ENCODE peak calls at places on chromosomes 12 and 14, in four cellular contexts. X, E, B and A are unnamed samples.

GRCh38 chr12:11040162-11040561 is 9.0 kb upstream of the TAS2R31 start:
- DNase-seq in X (no peak), E (no peak), B (no peak), A (no peak)

GRCh38 chr14:73903028-73903427 is 16.4 kb downstream of the ZNF410 start:
- DNase-seq in X (no peak), E (no peak), B (no peak), A (no peak)

GRCh38 chr12:14418526-14418925 is 53.0 kb downstream of the ATF7IP start:
- DNase-seq in X (no peak), E (peak), B (no peak), A (no peak)

GRCh38 chr12:85626031-85626781 is 210.0 kb downstream of the RASSF9 start:
- DNase-seq in X (no peak), E (peak), B (no peak), A (no peak)

GRCh38 chr12:39723831-39724230 is 104.2 kb upstream of the ABCD2 start:
- DNase-seq in X (peak), E (peak), B (peak), A (no peak)

GRCh38 chr12:53061404-53062010 is 11.6 kb downstream of the TNS2 start:
- DNase-seq in X (peak), E (no peak), B (peak), A (no peak)

GRCh38 chr12:54704187-54704586 is 56.0 kb upstream of the DCD start:
- DNase-seq in X (no peak), E (no peak), B (no peak), A (no peak)

GRCh38 chr14:37623552-37623951 is 28.1 kb downstream of the TTC6 start:
- DNase-seq in X (no peak), E (peak), B (no peak), A (no peak)

GRCh38 chr14:89144642-89145041 is 272.4 kb downstream of the FOXN3 start:
- DNase-seq in X (no peak), E (no peak), B (no peak), A (no peak)

GRCh38 chr14:31068235-31068634 is 42.1 kb upstream of the STRN3 start:
- DNase-seq in X (no peak), E (peak), B (no peak), A (no peak)

GRCh38 chr14:48693793-48694192 is 892.4 kb downstream of the RPS29 start:
- DNase-seq in X (no peak), E (no peak), B (no peak), A (no peak)

GRCh38 chr12:7832059-7832696 is 40.5 kb downstream of the SLC2A14 start:
- DNase-seq in X (peak), E (peak), B (peak), A (peak)

GRCh38 chr12:117484901-117485300 is 123.5 kb upstream of the NOS1 start:
- DNase-seq in X (no peak), E (no peak), B (no peak), A (no peak)

GRCh38 chr12:78421011-78421410 is 443.6 kb upstream of the SYT1 start:
- DNase-seq in X (no peak), E (no peak), B (no peak), A (no peak)

GRCh38 chr12:14273911-14274306 is 91.6 kb upstream of the ATF7IP start:
- DNase-seq in X (no peak), E (peak), B (no peak), A (no peak)

GRCh38 chr12:31119531-31120211 is 46.0 kb downstream of the DDX11 start:
- DNase-seq in X (no peak), E (no peak), B (no peak), A (peak)

GRCh38 chr14:47149326-47149725 is 497.7 kb upstream of the RPL10L start:
- DNase-seq in X (no peak), E (peak), B (no peak), A (no peak)

GRCh38 chr12:65741662-65742480 is 82.4 kb upstream of the HMGA2 start:
- DNase-seq in X (peak), E (peak), B (peak), A (peak)

GRCh38 chr12:115103884-115104883 is 420.2 kb upstream of the TBX3 start:
- DNase-seq in X (no peak), E (peak), B (peak), A (no peak)

GRCh38 chr12:45660330-45660729 is 69.2 kb upstream of the ARID2 start:
- DNase-seq in X (no peak), E (peak), B (no peak), A (no peak)

GRCh38 chr12:58919271-58920101 is 818 bp downstream of the LRIG3 start:
- DNase-seq in X (peak), E (peak), B (peak), A (peak)

GRCh38 chr14:56126514-56126913 is 8.3 kb downstream of the PELI2 start:
- DNase-seq in X (no peak), E (no peak), B (no peak), A (no peak)

GRCh38 chr12:111156304-111156703 is 212.6 kb downstream of the PHETA1 start:
- DNase-seq in X (no peak), E (no peak), B (no peak), A (no peak)

GRCh38 chr12:53187145-53187899 is 6.6 kb upstream of the CSAD start:
- DNase-seq in X (no peak), E (no peak), B (no peak), A (no peak)

GRCh38 chr12:115070313-115070712 is 386.3 kb upstream of the TBX3 start:
- DNase-seq in X (no peak), E (no peak), B (no peak), A (no peak)

GRCh38 chr12:40325349-40325960 is 100.7 kb downstream of the LRRK2 start:
- DNase-seq in X (peak), E (peak), B (peak), A (no peak)

GRCh38 chr12:127496255-127496654 is 770.7 kb upstream of the TMEM132C start:
- DNase-seq in X (peak), E (no peak), B (peak), A (no peak)

GRCh38 chr12:49369723-49370145 is 2.5 kb downstream of the SPATS2 start:
- DNase-seq in X (peak), E (peak), B (peak), A (no peak)

GRCh38 chr12:67649165-67650126 is 901 bp downstream of the DYRK2 start:
- DNase-seq in X (no peak), E (no peak), B (peak), A (no peak)

GRCh38 chr12:9221476-9221875 is 13.3 kb upstream of the PZP start:
- DNase-seq in X (no peak), E (no peak), B (no peak), A (no peak)

GRCh38 chr12:101697197-101697929 is at the start of gene CHPT1:
- DNase-seq in X (peak), E (peak), B (peak), A (peak)

GRCh38 chr12:16220120-16220519 is 57.4 kb downstream of the SLC15A5 start:
- DNase-seq in X (no peak), E (no peak), B (no peak), A (no peak)

GRCh38 chr12:96265400-96265799 is 71.2 kb downstream of the ELK3 start:
- DNase-seq in X (no peak), E (no peak), B (no peak), A (no peak)

DNA sequence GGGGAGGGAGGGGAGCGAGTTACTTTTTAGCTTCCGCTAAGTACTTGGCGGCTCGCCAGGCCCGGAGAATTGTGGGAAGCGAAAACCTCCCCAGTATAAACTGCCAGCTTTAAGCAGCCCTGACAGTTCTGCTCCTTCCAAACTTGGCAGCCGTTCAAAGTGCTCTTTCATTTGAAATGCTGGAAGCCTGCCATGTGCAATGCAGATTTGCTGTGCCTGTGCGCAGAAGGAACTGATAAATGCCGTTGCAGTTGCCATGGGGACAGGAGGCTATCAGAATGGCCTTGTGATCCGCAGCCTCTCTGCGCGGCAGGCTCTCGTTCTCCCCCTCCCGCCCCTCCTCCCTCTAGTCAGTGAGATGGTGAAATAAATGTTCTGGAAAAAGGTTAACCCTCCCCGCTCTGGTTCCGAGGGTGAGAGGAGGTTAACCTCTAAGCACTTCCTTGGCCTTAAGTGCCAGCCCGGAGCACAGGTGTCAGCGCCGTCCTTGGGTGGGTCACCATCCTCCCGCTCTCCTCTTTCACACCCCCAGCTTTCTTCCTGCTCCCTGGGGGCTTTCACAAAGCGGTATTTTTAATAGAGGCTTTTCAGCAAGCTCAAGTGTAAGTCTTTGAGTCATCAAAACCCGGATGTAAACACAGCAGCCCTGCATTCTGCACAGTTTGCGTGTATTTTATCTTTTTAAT is 11.9 kb upstream of the IRF2BPL start:
- DNase-seq in X (peak), E (peak), B (peak), A (no peak)
- H2AK5ac ChIP-seq in X (no peak), E (peak), B (no peak), A (no peak)

GRCh38 chr14:100223332-100224171 is 15.4 kb upstream of the YY1 start:
- DNase-seq in X (no peak), E (peak), B (peak), A (no peak)
- H3K27ac ChIP-seq in X (peak), E (no peak), B (no peak), A (peak)

DNA sequence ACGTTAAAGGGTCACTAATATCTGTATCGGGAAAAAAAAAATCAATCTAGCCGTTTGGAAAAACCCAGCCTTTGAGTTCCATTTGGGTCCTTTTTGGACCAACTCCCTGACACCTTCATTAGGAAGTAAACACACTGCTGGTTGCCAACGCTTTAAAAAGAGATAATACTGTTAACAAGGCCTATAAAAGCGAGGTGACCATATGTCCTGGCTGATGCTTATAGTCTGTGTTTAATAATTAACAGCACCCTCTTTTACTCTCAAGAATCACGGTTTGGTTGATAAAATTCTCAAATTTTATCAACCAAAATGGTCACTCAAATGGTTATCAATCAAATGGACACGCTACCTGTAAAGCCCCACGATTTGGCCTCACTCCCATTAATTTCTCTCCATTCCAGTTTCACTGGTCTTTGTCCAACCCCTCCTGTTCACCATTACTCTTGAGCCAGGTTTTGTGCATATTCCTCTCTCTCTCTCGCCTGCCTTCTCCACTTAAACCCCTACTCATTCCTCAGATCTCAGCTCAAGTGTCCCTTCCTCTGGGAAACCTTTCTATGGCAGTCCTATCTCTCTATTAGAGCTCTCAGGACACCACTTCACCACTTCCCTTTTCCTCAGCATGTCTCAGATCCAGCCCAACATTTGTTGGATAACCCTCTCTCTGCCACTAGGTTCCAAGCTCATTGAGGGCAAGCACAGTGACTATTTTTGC is 9.5 kb downstream of the BTG1 start:
- DNase-seq in X (no peak), E (no peak), B (no peak), A (no peak)
- H2BK15ac ChIP-seq in X (no peak), E (no peak), B (no peak), A (no peak)

GRCh38 chr14:99969673-99970322 is 95.4 kb upstream of the EVL start:
- DNase-seq in X (no peak), E (no peak), B (no peak), A (no peak)
- H2AK5ac ChIP-seq in X (no peak), E (peak), B (no peak), A (no peak)

GRCh38 chr12:18439541-18439940 is 178.2 kb downstream of the PIK3C2G start:
- DNase-seq in X (no peak), E (peak), B (no peak), A (no peak)
- H3K27ac ChIP-seq in X (no peak), E (no peak), B (no peak), A (no peak)

DNA sequence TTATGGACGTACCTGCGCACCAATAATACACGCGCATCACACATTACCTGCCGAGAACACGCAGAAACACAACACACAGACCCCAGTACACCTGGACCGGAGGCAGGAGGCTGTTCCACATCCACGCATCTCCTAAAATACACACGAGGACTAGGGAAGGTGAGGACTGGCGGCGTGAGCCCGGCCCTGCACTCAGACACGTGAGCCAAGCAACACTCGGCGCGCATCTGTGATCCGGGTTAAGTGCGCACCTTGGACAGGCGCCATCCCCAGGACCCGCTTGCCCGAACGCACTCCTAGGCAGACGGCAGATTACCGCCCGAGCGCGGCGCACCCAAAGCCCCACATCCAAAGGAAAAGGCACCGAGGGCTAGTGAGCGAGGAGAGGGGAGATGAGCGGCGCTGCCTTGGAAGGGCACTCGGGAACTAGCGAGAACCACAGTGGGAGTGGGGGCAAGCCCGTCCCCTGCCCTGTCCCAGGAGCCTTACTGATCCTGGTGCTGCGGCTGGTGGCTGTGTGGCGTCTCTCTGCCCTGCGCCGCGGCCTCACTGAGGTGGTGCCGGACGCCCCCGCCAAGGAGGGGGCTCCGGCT is 417 bp downstream of the GLS2 start:
- DNase-seq in X (peak), E (peak), B (peak), A (no peak)
- H2BK15ac ChIP-seq in X (no peak), E (no peak), B (no peak), A (peak)

GRCh38 chr12:130829391-130830245 is 9.4 kb downstream of the STX2 start:
- DNase-seq in X (peak), E (no peak), B (no peak), A (no peak)

GRCh38 chr12:130828895-130829294 is 10.2 kb downstream of the STX2 start:
- DNase-seq in X (peak), E (no peak), B (no peak), A (no peak)

GRCh38 chr12:130827432-130827831 is 11.6 kb downstream of the STX2 start:
- DNase-seq in X (peak), E (peak), B (no peak), A (no peak)

GRCh38 chr12:130825771-130826150 is 13.3 kb downstream of the STX2 start:
- DNase-seq in X (no peak), E (no peak), B (peak), A (no peak)

GRCh38 chr12:130826151-130826801 is 12.8 kb downstream of the STX2 start:
- DNase-seq in X (peak), E (peak), B (peak), A (no peak)
- H2AK5ac ChIP-seq in X (no peak), E (peak), B (no peak), A (peak)

GRCh38 chr14:54654600-54654999 is 87.7 kb downstream of the SAMD4A start:
- DNase-seq in X (no peak), E (peak), B (no peak), A (no peak)

GRCh38 chr14:54653764-54654469 is 87.0 kb downstream of the SAMD4A start:
- DNase-seq in X (no peak), E (peak), B (peak), A (no peak)

GRCh38 chr14:54651649-54652048 is 84.7 kb downstream of the SAMD4A start:
- DNase-seq in X (no peak), E (no peak), B (no peak), A (no peak)

GRCh38 chr14:54652188-54652889 is 85.4 kb downstream of the SAMD4A start:
- DNase-seq in X (peak), E (peak), B (peak), A (peak)

DNA sequence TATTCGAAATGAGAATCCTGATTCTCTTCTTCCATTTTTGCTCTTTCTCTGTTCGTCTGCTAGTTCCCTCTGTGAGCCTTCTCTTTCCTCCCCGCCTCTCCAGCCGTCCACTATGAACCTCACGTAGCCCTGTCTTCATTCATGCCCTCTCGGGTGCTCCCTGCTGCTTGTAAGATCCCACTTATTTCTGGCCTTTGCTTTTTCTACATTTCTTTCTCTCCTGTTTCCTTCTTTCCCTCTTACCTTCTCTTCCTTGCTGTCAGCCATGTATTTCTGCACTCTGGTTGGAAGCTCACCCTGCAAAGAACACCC is 85.9 kb downstream of the SAMD4A start:
- DNase-seq in X (no peak), E (no peak), B (peak), A (no peak)
- H3K27ac ChIP-seq in X (peak), E (peak), B (peak), A (peak)

DNA sequence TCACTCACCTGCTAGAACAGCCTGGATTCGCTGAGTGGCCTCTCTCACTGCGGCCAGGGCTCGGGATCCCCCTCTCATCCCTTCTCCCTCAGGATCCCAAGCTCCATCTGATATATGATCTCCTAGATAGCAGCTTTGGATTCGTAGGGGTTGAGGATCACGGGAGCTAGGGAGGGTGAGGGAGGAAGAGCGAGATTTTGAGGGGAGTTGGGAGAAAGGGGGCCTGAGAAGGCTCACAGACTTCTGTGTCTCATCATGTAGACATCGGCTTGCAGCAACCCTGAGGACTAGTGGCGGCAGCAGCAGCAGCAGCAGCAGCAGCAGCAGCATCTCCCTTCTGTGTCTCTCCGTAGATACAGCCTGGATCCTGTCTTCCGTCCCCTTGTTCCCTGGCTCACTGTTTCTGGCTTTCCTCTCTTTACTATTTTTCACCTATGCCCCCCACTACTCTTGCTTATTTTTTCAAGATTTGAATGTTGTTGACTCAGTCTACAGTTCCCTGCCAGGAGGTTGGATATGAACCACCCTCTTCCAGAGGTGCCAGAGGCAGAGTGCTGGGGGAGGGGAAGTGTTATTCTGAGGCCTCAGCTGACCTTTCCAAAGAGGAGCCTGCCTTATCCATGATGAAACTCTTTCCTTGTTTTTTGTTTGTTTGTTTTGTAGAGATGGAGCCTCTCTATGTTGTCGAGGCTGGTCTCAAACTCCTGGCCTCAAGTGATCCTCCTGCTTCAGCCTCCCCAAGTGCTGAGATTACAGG is at the start of gene CIROP:
- DNase-seq in X (no peak), E (no peak), B (peak), A (no peak)
- H2BK15ac ChIP-seq in X (no peak), E (no peak), B (no peak), A (no peak)